ENCODE peak calls at places on chromosome 4, in eight cellular contexts. V is transverse colon, W is GM12878, X is endothelial cell of umbilical vein, E is Panc1, D is HepG2, P is spleen, C is suprapubic skin. Y is an unnamed sample.

GRCh38 chr4:157012781-157013180 is 41.2 kb upstream of the PDGFC start:
- DNase-seq in V (no peak), W (no peak), X (no peak), E (no peak), D (no peak), P (no peak), C (no peak), Y (no peak)

GRCh38 chr4:71417150-71417549 is 78.3 kb downstream of the SLC4A4 start:
- DNase-seq in V (no peak), W (no peak), X (no peak), E (no peak), D (no peak), P (no peak), C (no peak), Y (no peak)

GRCh38 chr4:85968945-85969830 is 390.7 kb downstream of the MAPK10 start:
- DNase-seq in V (no peak), W (no peak), X (peak), E (no peak), D (peak), P (no peak), C (no peak), Y (no peak)

GRCh38 chr4:61375316-61375715 is 175.2 kb downstream of the ADGRL3 start:
- DNase-seq in V (no peak), W (no peak), X (no peak), E (no peak), D (no peak), P (no peak), C (no peak), Y (no peak)

GRCh38 chr4:21476753-21477152 is 471.8 kb downstream of the KCNIP4 start:
- DNase-seq in V (no peak), W (no peak), X (peak), E (no peak), D (peak), P (no peak), C (no peak), Y (no peak)

GRCh38 chr4:105194328-105195231 is 47.9 kb downstream of the TET2 start:
- DNase-seq in V (no peak), W (peak), X (peak), E (no peak), D (no peak), P (no peak), C (no peak), Y (no peak)

GRCh38 chr4:102492531-102493241 is 8.5 kb upstream of the NFKB1 start:
- DNase-seq in V (no peak), W (no peak), X (no peak), E (no peak), D (no peak), P (no peak), C (no peak), Y (no peak)

GRCh38 chr4:124386648-124387047 is 325.9 kb downstream of the ANKRD50 start:
- DNase-seq in V (no peak), W (no peak), X (peak), E (no peak), D (no peak), P (no peak), C (no peak), Y (no peak)

GRCh38 chr4:53855886-53856260 is 208.5 kb downstream of the CHIC2 start:
- DNase-seq in V (no peak), W (no peak), X (no peak), E (no peak), D (no peak), P (no peak), C (no peak), Y (no peak)
- H3K4me3 ChIP-seq in V (no peak), W (no peak), X (no peak), E (no peak), D (no peak), P (no peak), C (no peak), Y (no peak)

GRCh38 chr4:173991814-173992213 is 291.7 kb downstream of the FBXO8 start:
- DNase-seq in V (no peak), W (no peak), X (no peak), E (no peak), D (no peak), P (no peak), C (no peak), Y (no peak)
- TF ChIP-seq CTCF in V (no peak), W (no peak), X (no peak), E (no peak), D (no peak), P (no peak), C (no peak), Y (no peak)

DNA sequence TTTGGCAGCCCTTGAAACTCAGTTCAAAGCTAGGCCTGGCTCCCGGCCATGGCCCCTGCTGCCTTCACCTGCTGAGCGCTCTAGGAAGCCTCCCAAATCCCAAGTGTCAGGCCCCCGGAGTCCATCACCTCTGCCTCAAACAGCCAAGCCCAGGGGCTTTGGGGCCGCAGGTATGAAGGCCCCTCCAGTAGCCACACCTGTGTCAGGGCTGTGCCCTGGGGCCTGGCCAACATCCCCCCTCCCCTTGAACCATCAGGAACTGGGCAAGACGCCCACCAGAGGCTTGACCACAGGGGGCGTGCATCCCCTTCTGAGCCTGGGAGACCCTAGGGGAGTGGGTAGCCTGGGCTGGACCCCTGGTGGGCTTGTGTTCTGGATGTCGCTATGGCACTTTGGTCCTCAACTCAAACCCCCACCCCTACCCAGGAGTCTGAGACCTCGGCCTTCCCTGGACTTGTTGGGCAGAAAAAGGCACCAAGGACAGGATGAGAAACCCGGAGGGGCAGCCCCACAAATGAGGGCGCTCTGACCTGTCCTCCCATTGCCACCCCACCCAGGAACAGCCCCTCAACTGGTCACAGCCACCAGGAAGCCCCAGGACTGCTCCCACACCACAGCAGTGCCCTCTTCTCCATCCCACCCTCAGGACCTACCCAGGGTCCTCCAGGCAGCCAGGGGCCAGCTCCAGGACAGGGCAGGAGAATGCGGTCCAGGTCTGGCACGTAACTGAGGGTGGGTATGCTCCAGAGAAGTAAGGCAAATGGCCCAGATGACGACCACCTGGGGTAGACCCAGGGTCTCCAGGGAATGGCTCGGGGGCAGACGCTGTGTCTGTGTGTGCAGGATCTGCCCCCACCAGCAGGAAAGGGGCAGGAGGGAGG is 4.2 kb upstream of the SLBP start:
- DNase-seq in V (no peak), W (no peak), X (no peak), E (no peak), D (no peak), P (peak), C (no peak), Y (no peak)
- TF ChIP-seq POLR2AphosphoS5 in V (no peak), W (no peak), X (no peak), E (peak), D (no peak), P (peak), C (no peak), Y (no peak)

GRCh38 chr4:10529891-10530786 is 72.9 kb upstream of the ZNF518B start:
- DNase-seq in V (no peak), W (no peak), X (peak), E (no peak), D (no peak), P (no peak), C (no peak), Y (peak)
- H3K4me3 ChIP-seq in V (no peak), W (no peak), X (no peak), E (no peak), D (no peak), P (no peak), C (no peak), Y (no peak)